ENCODE peak calls at places on chromosomes 16 and 17, in eight cellular contexts. G is CD8-positive, alpha-beta memory T cell; V is kidney glomerular epithelial cell; R is Kasumi-1; B is cerebellar cortex; W is ovary; D is sigmoid colon; A is progenitor cell of endocrine pancreas. L is an unnamed sample.

GRCh38 chr16:19876501-19877059 is 8.1 kb downstream of the GPRC5B start:
- DNase-seq in G (no peak), V (no peak), R (no peak), B (peak), W (no peak), D (no peak), A (no peak), L (no peak)

GRCh38 chr17:44351961-44352921 is 7.1 kb downstream of the GRN start:
- DNase-seq in G (no peak), V (no peak), R (no peak), B (no peak), W (no peak), D (no peak), A (no peak), L (no peak)

GRCh38 chr16:2716101-2716885 is 3.7 kb downstream of the PRSS27 start:
- DNase-seq in G (no peak), V (no peak), R (no peak), B (no peak), W (no peak), D (no peak), A (no peak), L (no peak)

GRCh38 chr16:12375341-12375740 is 398.8 kb downstream of the SNX29 start:
- DNase-seq in G (no peak), V (no peak), R (no peak), B (no peak), W (no peak), D (no peak), A (no peak), L (no peak)

GRCh38 chr17:27986805-27987684 is 55.4 kb upstream of the NLK start:
- DNase-seq in G (no peak), V (no peak), R (no peak), B (no peak), W (no peak), D (no peak), A (no peak), L (no peak)

GRCh38 chr17:72624652-72625051 is 467.8 kb downstream of the SLC39A11 start:
- DNase-seq in G (no peak), V (no peak), R (no peak), B (no peak), W (no peak), D (no peak), A (no peak), L (no peak)

GRCh38 chr17:3739422-3740124 is 15.9 kb downstream of the HASPIN start:
- DNase-seq in G (no peak), V (no peak), R (no peak), B (no peak), W (no peak), D (no peak), A (no peak), L (no peak)

GRCh38 chr17:48555616-48556533 is 11.0 kb upstream of the HOXB2 start:
- DNase-seq in G (no peak), V (no peak), R (no peak), B (no peak), W (no peak), D (peak), A (no peak), L (no peak)

GRCh38 chr17:36524428-36524876 is 10.2 kb downstream of the MYO19 start:
- DNase-seq in G (no peak), V (no peak), R (no peak), B (no peak), W (no peak), D (no peak), A (no peak), L (no peak)

GRCh38 chr17:5485270-5486205 is at the start of gene DERL2:
- DNase-seq in G (peak), V (peak), R (no peak), B (peak), W (no peak), D (no peak), A (no peak), L (peak)

GRCh38 chr16:57186630-57187507 is 740 bp downstream of the RSPRY1 start:
- DNase-seq in G (peak), V (peak), R (peak), B (peak), W (peak), D (no peak), A (no peak), L (peak)

GRCh38 chr16:46932802-46933201 is 40.7 kb downstream of the DNAJA2 start:
- DNase-seq in G (no peak), V (no peak), R (peak), B (no peak), W (no peak), D (no peak), A (no peak), L (no peak)

GRCh38 chr17:9512323-9513168 is 63.1 kb downstream of the STX8 start:
- DNase-seq in G (no peak), V (no peak), R (no peak), B (no peak), W (no peak), D (no peak), A (no peak), L (peak)